ENCODE peak calls at places on chromosome 1, in four cellular contexts. W is cardiac muscle cell, V is AG04450, U is fibroblast of pulmonary artery. Z is an unnamed sample.
A peak's percentile ranks its signal among the peaks of the same experiment; 100 is the strongest.

GRCh38 chr1:7334475-7335035 is 436.5 kb upstream of the VAMP3 start:
- DNase-seq in W (no peak), V (no peak), U (no peak), Z (peak; percentile 74)

GRCh38 chr1:66244429-66244828 is 289.5 kb upstream of the SGIP1 start:
- DNase-seq in W (no peak), V (no peak), U (no peak), Z (no peak)

GRCh38 chr1:48692235-48692634 is 84.5 kb downstream of the BEND5 start:
- DNase-seq in W (no peak), V (no peak), U (no peak), Z (no peak)

GRCh38 chr1:152218762-152219436 is 5.1 kb downstream of the HRNR start:
- DNase-seq in W (no peak), V (no peak), U (no peak), Z (no peak)

GRCh38 chr1:155040358-155041093 is 6.9 kb downstream of the DCST1 start:
- DNase-seq in W (no peak), V (no peak), U (no peak), Z (no peak)

GRCh38 chr1:36656271-36656670 is 173.6 kb upstream of the CSF3R start:
- DNase-seq in W (no peak), V (no peak), U (no peak), Z (no peak)

GRCh38 chr1:56820755-56821461 is 1.7 kb upstream of the FYB2 start:
- DNase-seq in W (peak; percentile 87), V (peak; percentile 64), U (peak; percentile 78), Z (no peak)

GRCh38 chr1:15775706-15776105 is 17.1 kb downstream of the FBLIM1 start:
- DNase-seq in W (no peak), V (no peak), U (no peak), Z (no peak)

GRCh38 chr1:206411321-206411720 is 59.0 kb upstream of the IKBKE start:
- DNase-seq in W (no peak), V (no peak), U (no peak), Z (no peak)

GRCh38 chr1:46489638-46490602 is at the start of gene DMBX1:
- DNase-seq in W (peak; percentile 63), V (no peak), U (no peak), Z (no peak)
- H3K4me3 ChIP-seq in W (peak within 1 kb of the TSS; percentile 23), V (no peak within 1 kb of the TSS), U (no peak within 1 kb of the TSS), Z (peak within 1 kb of the TSS; percentile 35)

GRCh38 chr1:54559771-54560231 is 11.8 kb downstream of the ACOT11 start:
- DNase-seq in W (no peak), V (no peak), U (no peak), Z (no peak)

GRCh38 chr1:54559111-54559548 is 11.1 kb downstream of the ACOT11 start:
- DNase-seq in W (no peak), V (no peak), U (no peak), Z (no peak)

GRCh38 chr1:54556110-54556509 is 8.1 kb downstream of the ACOT11 start:
- DNase-seq in W (no peak), V (no peak), U (no peak), Z (no peak)

GRCh38 chr1:54557956-54558355 is 9.9 kb downstream of the ACOT11 start:
- DNase-seq in W (no peak), V (no peak), U (no peak), Z (no peak)

DNA sequence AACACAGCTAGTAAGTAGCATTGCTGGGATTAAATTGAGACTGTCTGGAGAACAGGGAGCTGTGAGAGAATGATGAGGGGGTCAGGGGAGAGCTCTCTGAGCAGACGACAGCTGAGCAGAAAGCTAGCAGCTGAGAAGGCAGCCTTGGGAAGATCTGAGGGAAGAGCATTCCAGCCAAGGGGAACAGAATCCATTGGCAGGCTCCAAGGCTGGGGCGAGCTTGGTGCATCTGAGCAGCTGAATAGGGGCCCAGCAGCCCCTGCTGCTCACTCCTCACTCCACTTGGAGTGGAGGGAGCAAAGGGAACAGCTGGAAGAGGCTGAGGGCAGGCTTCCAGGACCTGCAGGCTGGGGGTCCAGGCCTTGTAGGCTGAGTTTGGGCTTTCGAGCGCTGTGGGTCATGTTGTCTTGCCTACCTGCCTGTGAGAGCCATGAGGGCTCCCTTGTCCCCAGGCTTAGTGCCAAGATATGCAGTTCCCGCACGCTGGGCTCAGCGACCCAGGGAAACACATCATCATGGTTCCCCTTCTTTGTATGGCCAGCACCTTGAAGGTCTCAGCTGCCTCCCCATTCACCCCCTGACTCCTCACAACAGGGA is 10.5 kb downstream of the ACOT11 start:
- DNase-seq in W (no peak), V (no peak), U (no peak), Z (no peak)
- H3K4me3 ChIP-seq in W (no peak overlapping the region), V (no peak overlapping the region), U (no peak overlapping the region), Z (no peak overlapping the region)

DNA sequence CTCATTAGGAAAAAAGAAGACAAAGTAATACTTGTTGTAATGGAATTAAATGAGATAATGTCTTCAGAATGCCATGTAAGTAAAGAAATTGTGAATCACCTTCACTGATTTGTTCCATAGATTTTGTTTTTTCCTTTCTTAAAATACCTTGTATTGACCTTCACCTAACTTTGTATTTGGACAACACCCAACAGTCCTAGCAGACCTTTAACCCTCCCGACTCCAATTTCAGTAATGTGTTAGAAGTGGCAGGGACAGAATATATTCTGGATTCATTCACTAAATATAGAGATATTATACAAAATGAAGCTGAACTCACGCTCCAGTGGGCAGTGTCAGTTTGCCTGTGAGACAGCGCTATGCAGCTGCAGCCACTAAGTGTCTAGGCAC is 57.9 kb downstream of the UCK2 start:
- DNase-seq in W (no peak), V (no peak), U (no peak), Z (no peak)
- H3K4me3 ChIP-seq in W (no peak overlapping the region), V (no peak overlapping the region), U (no peak overlapping the region), Z (no peak overlapping the region)

GRCh38 chr1:228148971-228149340 is 774 bp upstream of the GJC2 start:
- DNase-seq in W (no peak), V (no peak), U (no peak), Z (no peak)
- H3K4me3 ChIP-seq in W (no peak overlapping the region), V (no peak overlapping the region), U (no peak overlapping the region), Z (no peak overlapping the region)

GRCh38 chr1:43550598-43551246 is 20.0 kb downstream of the PTPRF start:
- DNase-seq in W (no peak), V (no peak), U (no peak), Z (no peak)
- H3K4me3 ChIP-seq in W (peak overlapping the region; percentile 12), V (no peak overlapping the region), U (no peak overlapping the region), Z (peak overlapping the region; percentile 48)